ENCODE peak calls at places on chromosomes 2 and 18, in ten cellular contexts. W is IMR-90, H is PC-3, N is tibial nerve, D is MM.1S, L is MCF 10A, Q is neural progenitor cell, G is HFF-Myc, E is HCT116, K is cardiac fibroblast. P is an unnamed sample.

GRCh38 chr2:125175415-125175814 is 1150.3 kb downstream of the CNTNAP5 start:
- DNase-seq in W (no peak), H (no peak), N (no peak), D (no peak), L (no peak), Q (no peak), G (no peak), E (no peak), K (no peak), P (no peak)

GRCh38 chr2:48346124-48346536 is 183.8 kb upstream of the STON1 start:
- DNase-seq in W (peak), H (peak), N (no peak), D (no peak), L (peak), Q (peak), G (peak), E (no peak), K (peak), P (peak)

GRCh38 chr2:112794131-112794733 is 9.9 kb upstream of the IL1A start:
- DNase-seq in W (peak), H (no peak), N (no peak), D (no peak), L (peak), Q (no peak), G (peak), E (peak), K (peak), P (peak)

GRCh38 chr2:181984060-181984459 is 1.6 kb upstream of the PPP1R1C start:
- DNase-seq in W (no peak), H (no peak), N (no peak), D (no peak), L (no peak), Q (no peak), G (no peak), E (no peak), K (no peak), P (no peak)

GRCh38 chr2:145199052-145199451 is 679.1 kb upstream of the ZEB2 start:
- DNase-seq in W (no peak), H (no peak), N (no peak), D (no peak), L (no peak), Q (no peak), G (no peak), E (no peak), K (no peak), P (no peak)

GRCh38 chr18:46571756-46572155 is 85.3 kb downstream of the LOXHD1 start:
- DNase-seq in W (no peak), H (no peak), N (no peak), D (no peak), L (no peak), Q (no peak), G (no peak), E (no peak), K (no peak), P (no peak)

GRCh38 chr2:225177098-225177497 is 134.8 kb upstream of the DOCK10 start:
- DNase-seq in W (peak), H (peak), N (no peak), D (no peak), L (peak), Q (no peak), G (peak), E (no peak), K (peak), P (peak)

GRCh38 chr18:37666986-37667385 is 101.4 kb upstream of the CELF4 start:
- DNase-seq in W (no peak), H (no peak), N (no peak), D (no peak), L (no peak), Q (no peak), G (no peak), E (no peak), K (no peak), P (no peak)

GRCh38 chr2:74549685-74549971 is 4.1 kb downstream of the LOXL3 start:
- DNase-seq in W (no peak), H (no peak), N (no peak), D (no peak), L (no peak), Q (no peak), G (no peak), E (no peak), K (no peak), P (no peak)

GRCh38 chr2:239695106-239695727 is 294.4 kb upstream of the HDAC4 start:
- DNase-seq in W (no peak), H (no peak), N (no peak), D (no peak), L (no peak), Q (no peak), G (no peak), E (no peak), K (no peak), P (no peak)

GRCh38 chr2:200225943-200226342 is 80.5 kb upstream of the SPATS2L start:
- DNase-seq in W (peak), H (no peak), N (no peak), D (no peak), L (no peak), Q (no peak), G (no peak), E (no peak), K (peak), P (no peak)

GRCh38 chr2:43265006-43265770 is 38.8 kb upstream of the ZFP36L2 start:
- DNase-seq in W (no peak), H (no peak), N (no peak), D (no peak), L (no peak), Q (peak), G (no peak), E (no peak), K (peak), P (no peak)

GRCh38 chr2:195937173-195937572 is 131.5 kb downstream of the DNAH7 start:
- DNase-seq in W (no peak), H (no peak), N (no peak), D (no peak), L (no peak), Q (no peak), G (no peak), E (no peak), K (no peak), P (no peak)

GRCh38 chr2:206113148-206113547 is 27.2 kb upstream of the INO80D start:
- DNase-seq in W (peak), H (no peak), N (no peak), D (no peak), L (peak), Q (no peak), G (no peak), E (no peak), K (peak), P (no peak)

GRCh38 chr18:49768051-49768391 is 45.3 kb downstream of the ACAA2 start:
- DNase-seq in W (peak), H (peak), N (no peak), D (peak), L (peak), Q (peak), G (no peak), E (peak), K (peak), P (peak)

GRCh38 chr2:37378411-37378810 is 34.0 kb downstream of the QPCT start:
- DNase-seq in W (peak), H (peak), N (peak), D (no peak), L (peak), Q (no peak), G (no peak), E (peak), K (peak), P (no peak)

GRCh38 chr2:25587361-25587760 is 86.0 kb downstream of the DTNB start:
- DNase-seq in W (peak), H (peak), N (no peak), D (no peak), L (peak), Q (no peak), G (no peak), E (no peak), K (peak), P (no peak)

GRCh38 chr2:237967463-237967871 is 653 bp downstream of the UBE2F start:
- DNase-seq in W (no peak), H (peak), N (no peak), D (no peak), L (peak), Q (peak), G (no peak), E (no peak), K (peak), P (no peak)

GRCh38 chr2:72289283-72289682 is 141.6 kb upstream of the CYP26B1 start:
- DNase-seq in W (peak), H (peak), N (no peak), D (no peak), L (no peak), Q (no peak), G (no peak), E (no peak), K (peak), P (no peak)

GRCh38 chr2:234993547-234993981 is 41.7 kb downstream of the SH3BP4 start:
- DNase-seq in W (no peak), H (no peak), N (no peak), D (peak), L (no peak), Q (no peak), G (no peak), E (no peak), K (no peak), P (no peak)

GRCh38 chr2:182854405-182855105 is 11.9 kb downstream of the FRZB start:
- DNase-seq in W (peak), H (no peak), N (no peak), D (no peak), L (no peak), Q (peak), G (no peak), E (no peak), K (no peak), P (no peak)

GRCh38 chr18:22846088-22846683 is 86.9 kb upstream of the RBBP8 start:
- DNase-seq in W (peak), H (peak), N (no peak), D (no peak), L (peak), Q (peak), G (no peak), E (peak), K (peak), P (no peak)

GRCh38 chr2:176985871-176986270 is 226.7 kb upstream of the HNRNPA3 start:
- DNase-seq in W (no peak), H (peak), N (no peak), D (no peak), L (no peak), Q (no peak), G (no peak), E (no peak), K (no peak), P (no peak)

GRCh38 chr2:46306320-46306719 is 9.1 kb downstream of the EPAS1 start:
- DNase-seq in W (peak), H (peak), N (no peak), D (no peak), L (peak), Q (no peak), G (no peak), E (peak), K (peak), P (no peak)

GRCh38 chr18:4823091-4823490 is 368.0 kb upstream of the DLGAP1 start:
- DNase-seq in W (no peak), H (no peak), N (no peak), D (no peak), L (no peak), Q (no peak), G (no peak), E (no peak), K (no peak), P (no peak)

GRCh38 chr18:49758263-49758610 is 55.1 kb downstream of the ACAA2 start:
- DNase-seq in W (no peak), H (no peak), N (no peak), D (no peak), L (no peak), Q (no peak), G (no peak), E (no peak), K (no peak), P (no peak)

GRCh38 chr2:54176577-54176976 is 61.2 kb downstream of the ACYP2 start:
- DNase-seq in W (peak), H (peak), N (peak), D (no peak), L (peak), Q (no peak), G (peak), E (peak), K (peak), P (peak)

GRCh38 chr18:3455938-3456685 is 6.1 kb downstream of the TGIF1 start:
- DNase-seq in W (peak), H (peak), N (no peak), D (no peak), L (no peak), Q (no peak), G (no peak), E (no peak), K (peak), P (no peak)

GRCh38 chr2:1476617-1477195 is 63.4 kb downstream of the TPO start:
- DNase-seq in W (no peak), H (no peak), N (no peak), D (no peak), L (no peak), Q (no peak), G (no peak), E (no peak), K (no peak), P (no peak)

GRCh38 chr18:44507729-44508325 is 172.9 kb upstream of the SETBP1 start:
- DNase-seq in W (no peak), H (no peak), N (no peak), D (no peak), L (no peak), Q (no peak), G (no peak), E (no peak), K (peak), P (no peak)

GRCh38 chr2:241048949-241049343 is 50.5 kb downstream of the SNED1 start:
- DNase-seq in W (no peak), H (no peak), N (no peak), D (no peak), L (no peak), Q (no peak), G (no peak), E (no peak), K (no peak), P (no peak)

GRCh38 chr2:86062043-86062442 is 43.6 kb downstream of the POLR1A start:
- DNase-seq in W (peak), H (peak), N (no peak), D (no peak), L (peak), Q (no peak), G (no peak), E (no peak), K (peak), P (no peak)

GRCh38 chr18:23912356-23912755 is 102.2 kb upstream of the TTC39C start:
- DNase-seq in W (peak), H (peak), N (no peak), D (no peak), L (no peak), Q (no peak), G (no peak), E (no peak), K (peak), P (no peak)

GRCh38 chr2:158113896-158114295 is 12.2 kb downstream of the UPP2 start:
- DNase-seq in W (no peak), H (no peak), N (no peak), D (no peak), L (peak), Q (no peak), G (no peak), E (no peak), K (no peak), P (no peak)

GRCh38 chr2:142754182-142754581 is 123.3 kb upstream of the KYNU start:
- DNase-seq in W (no peak), H (peak), N (no peak), D (no peak), L (peak), Q (no peak), G (no peak), E (no peak), K (peak), P (no peak)

GRCh38 chr2:9574314-9574713 is 18.7 kb upstream of the ADAM17 start:
- DNase-seq in W (no peak), H (no peak), N (no peak), D (no peak), L (no peak), Q (no peak), G (no peak), E (no peak), K (no peak), P (no peak)

GRCh38 chr2:9573013-9573708 is 17.5 kb upstream of the ADAM17 start:
- DNase-seq in W (peak), H (no peak), N (no peak), D (no peak), L (no peak), Q (no peak), G (no peak), E (no peak), K (peak), P (no peak)

GRCh38 chr2:9570182-9571060 is 14.8 kb upstream of the ADAM17 start:
- DNase-seq in W (no peak), H (no peak), N (no peak), D (no peak), L (no peak), Q (no peak), G (no peak), E (no peak), K (peak), P (no peak)

GRCh38 chr2:9578475-9579235 is 23.0 kb upstream of the ADAM17 start:
- DNase-seq in W (no peak), H (no peak), N (no peak), D (no peak), L (no peak), Q (no peak), G (no peak), E (no peak), K (no peak), P (no peak)

DNA sequence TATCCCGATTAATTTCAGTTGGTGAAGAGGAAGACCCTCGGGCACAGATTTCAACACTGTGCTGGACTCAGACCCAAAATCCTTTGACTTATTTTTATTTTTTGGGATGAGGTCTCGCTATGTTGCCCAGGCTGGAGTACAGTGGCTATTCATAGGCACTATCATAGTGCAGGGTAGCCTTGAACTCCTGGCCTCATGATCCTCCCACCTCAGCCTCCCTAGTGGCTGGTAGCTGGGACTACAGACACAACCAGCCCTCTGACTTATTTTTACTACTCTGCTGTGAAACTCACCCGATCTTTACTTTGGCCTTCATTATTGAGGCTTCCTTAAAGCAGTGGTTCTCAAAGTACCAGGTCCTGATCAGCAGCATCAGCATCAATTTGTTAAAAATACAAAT is 18.2 kb upstream of the ADAM17 start:
- DNase-seq in W (no peak), H (no peak), N (no peak), D (no peak), L (no peak), Q (no peak), G (no peak), E (no peak), K (no peak), P (no peak)
- TF ChIP-seq CTCF in W (no peak), H (peak), N (no peak), D (peak), L (no peak), Q (peak), G (no peak), E (no peak), K (peak), P (no peak)

DNA sequence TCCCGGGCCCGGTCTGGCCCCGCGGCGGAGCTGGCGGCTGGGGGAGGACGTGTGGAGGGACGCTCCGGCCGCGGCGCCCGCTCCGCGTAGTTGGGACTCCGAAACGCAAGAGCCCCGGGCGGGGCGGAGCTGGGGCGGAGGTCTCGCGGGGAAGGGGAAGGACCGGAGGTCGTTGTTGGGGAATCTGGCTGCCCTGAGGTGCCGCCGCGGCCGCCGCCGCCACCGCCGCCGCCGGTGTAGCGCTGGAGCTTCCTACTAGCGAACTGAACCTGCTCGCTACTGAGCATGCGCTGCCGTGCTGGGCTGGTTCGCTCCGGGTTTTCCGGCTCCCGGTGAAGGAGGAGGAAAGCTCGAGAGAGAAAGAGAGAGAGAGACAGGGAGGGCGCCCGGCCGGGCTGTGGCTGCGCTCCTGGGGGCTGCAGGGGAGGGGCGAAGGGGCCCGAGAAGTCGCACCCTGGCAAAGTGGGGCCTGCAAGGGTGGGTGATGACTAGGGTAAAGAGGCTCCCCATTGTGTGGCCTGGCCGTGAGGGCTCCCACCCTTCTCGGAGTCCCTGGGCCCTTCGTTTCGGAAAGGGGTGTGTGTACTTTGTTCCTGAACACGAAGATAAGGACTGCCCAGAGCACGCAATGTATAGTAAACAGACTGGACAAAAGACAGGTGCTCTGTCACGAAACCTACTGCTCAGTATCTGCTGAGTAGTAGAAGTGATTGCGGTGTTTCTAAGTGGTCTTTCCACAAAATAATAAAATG is at the start of gene SOS1:
- DNase-seq in W (peak), H (peak), N (peak), D (peak), L (peak), Q (peak), G (peak), E (peak), K (peak), P (peak)
- TF ChIP-seq CTCF in W (no peak), H (no peak), N (no peak), D (no peak), L (no peak), Q (no peak), G (no peak), E (no peak), K (no peak), P (no peak)

GRCh38 chr2:231399046-231399852 is 3.7 kb downstream of the B3GNT7 start:
- DNase-seq in W (no peak), H (no peak), N (no peak), D (no peak), L (no peak), Q (no peak), G (no peak), E (no peak), K (no peak), P (no peak)

GRCh38 chr2:231397011-231397927 is 1.8 kb downstream of the B3GNT7 start:
- DNase-seq in W (no peak), H (no peak), N (no peak), D (peak), L (no peak), Q (no peak), G (no peak), E (no peak), K (no peak), P (no peak)

GRCh38 chr2:231397928-231398294 is 2.4 kb downstream of the B3GNT7 start:
- DNase-seq in W (no peak), H (no peak), N (no peak), D (no peak), L (no peak), Q (no peak), G (no peak), E (no peak), K (no peak), P (no peak)

GRCh38 chr2:231398585-231398984 is 3.1 kb downstream of the B3GNT7 start:
- DNase-seq in W (no peak), H (no peak), N (no peak), D (no peak), L (no peak), Q (no peak), G (no peak), E (no peak), K (no peak), P (no peak)

DNA sequence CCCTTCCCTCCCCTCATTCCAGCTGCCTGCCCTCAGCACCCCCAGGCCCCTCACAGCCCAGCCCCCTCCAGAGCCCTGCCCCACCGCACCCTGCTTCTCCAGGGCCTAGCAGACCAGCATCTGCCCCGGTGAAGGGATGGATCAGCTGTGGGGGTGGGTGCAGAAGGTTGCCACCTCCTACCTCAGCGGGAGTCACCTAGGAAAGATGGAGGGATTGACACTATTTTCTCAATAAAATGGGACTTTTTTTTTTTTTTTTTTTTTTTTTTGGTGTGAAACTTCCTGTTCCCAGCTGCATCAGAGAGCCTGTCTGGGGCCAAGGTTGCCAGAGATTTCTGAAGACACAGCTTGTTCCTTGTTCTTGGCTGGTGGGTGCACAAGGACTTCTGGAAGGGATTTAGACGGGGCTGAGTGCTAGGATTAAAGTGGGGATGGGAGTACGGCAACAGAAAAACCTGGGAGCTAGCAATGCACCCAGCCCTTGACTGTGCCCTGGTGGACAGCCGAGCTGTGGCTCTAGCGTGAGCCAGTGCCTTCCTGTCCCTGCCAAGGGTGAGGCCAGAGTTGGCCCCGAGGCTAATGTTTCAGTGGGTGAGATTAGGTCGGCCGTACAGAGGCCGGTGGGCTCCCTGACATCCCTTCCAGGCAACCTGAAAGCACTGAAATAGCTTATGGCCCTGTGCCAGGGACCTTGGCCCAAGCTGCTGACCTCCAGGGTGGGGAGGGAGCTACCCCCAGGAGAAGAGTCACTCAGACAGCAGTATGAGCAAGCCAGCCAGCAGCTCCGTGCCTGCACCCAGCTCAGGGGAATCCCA is 4.5 kb downstream of the B3GNT7 start:
- DNase-seq in W (no peak), H (peak), N (no peak), D (no peak), L (peak), Q (no peak), G (no peak), E (no peak), K (peak), P (no peak)
- TF ChIP-seq CTCF in W (no peak), H (no peak), N (no peak), D (no peak), L (no peak), Q (no peak), G (no peak), E (no peak), K (peak), P (no peak)

GRCh38 chr2:99141110-99142108 is at the start of gene C2orf15:
- DNase-seq in W (peak), H (peak), N (peak), D (peak), L (peak), Q (peak), G (peak), E (peak), K (peak), P (peak)
- TF ChIP-seq CTCF in W (no peak), H (no peak), N (no peak), D (no peak), L (no peak), Q (no peak), G (no peak), E (no peak), K (no peak), P (no peak)